ENCODE peak calls at places on chromosomes 12 and 14, in ten cellular contexts. D is HL-60; S is non-pigmented ciliary epithelial cell; X is H9; P is uterus; F is ELR; Z is GM03348; E is NCI-H1436; C is activated T-cell treated with anti-CD3 and anti-CD28 coated beads, Interleukin-2, amount 50 U/mL, for 72 hours; W is fibroblast of pulmonary artery. N is an unnamed sample.

GRCh38 chr12:50825372-50825838 is 17.3 kb upstream of the TMPRSS12 start:
- DNase-seq in S (peak), P (no peak), X (no peak), F (peak), E (peak), D (peak), W (peak), Z (peak), C (no peak), N (peak)

GRCh38 chr12:52614381-52615207 is 3.8 kb downstream of the KRT73 start:
- DNase-seq in C (no peak), X (peak), W (no peak), Z (no peak), F (no peak), D (no peak), S (no peak), E (no peak), P (no peak), N (no peak)

GRCh38 chr12:68521321-68521839 is 89.3 kb upstream of the RAP1B start:
- DNase-seq in C (no peak), W (peak), E (no peak), S (peak), D (no peak), F (peak), X (no peak), Z (peak), P (no peak), N (no peak)

GRCh38 chr14:66610154-66610563 is 102.2 kb downstream of the GPHN start:
- DNase-seq in P (no peak), Z (no peak), C (no peak), X (no peak), S (no peak), W (no peak), E (no peak), D (no peak), F (peak), N (peak)

GRCh38 chr12:118618695-118619094 is 242.3 kb downstream of the SUDS3 start:
- DNase-seq in C (no peak), E (no peak), W (no peak), F (no peak), Z (no peak), D (no peak), P (no peak), S (no peak), X (no peak), N (no peak)

GRCh38 chr12:107635139-107635538 is 50.5 kb upstream of the PWP1 start:
- DNase-seq in X (peak), D (no peak), Z (no peak), P (no peak), F (peak), S (no peak), W (peak), E (no peak), C (no peak), N (no peak)

GRCh38 chr12:112116232-112117060 is 7.9 kb upstream of the NAA25 start:
- DNase-seq in P (peak), Z (no peak), F (peak), S (no peak), X (peak), C (no peak), W (peak), E (peak), D (peak), N (peak)

GRCh38 chr14:86003998-86004397 is 474.1 kb downstream of the FLRT2 start:
- DNase-seq in D (no peak), F (peak), W (peak), X (no peak), E (no peak), S (no peak), Z (peak), C (peak), P (no peak), N (no peak)

GRCh38 chr14:105465209-105466031 is 9.2 kb upstream of the CRIP2 start:
- DNase-seq in X (peak), E (no peak), Z (no peak), P (no peak), D (no peak), S (no peak), W (no peak), C (no peak), F (peak), N (no peak)

GRCh38 chr14:67453575-67454300 is 34.8 kb downstream of the TMEM229B start:
- DNase-seq in E (no peak), D (no peak), P (no peak), Z (no peak), W (no peak), C (no peak), S (no peak), X (no peak), F (no peak), N (no peak)

GRCh38 chr14:54253195-54253947 is 143.4 kb upstream of the CDKN3 start:
- DNase-seq in P (no peak), F (peak), E (no peak), W (peak), Z (peak), X (no peak), D (no peak), S (peak), C (peak), N (no peak)

GRCh38 chr14:64818151-64818550 is 61.6 kb downstream of the SPTB start:
- DNase-seq in P (no peak), D (no peak), S (no peak), E (no peak), Z (no peak), W (no peak), F (no peak), C (no peak), X (no peak), N (no peak)

GRCh38 chr12:51341259-51342007 is 5.0 kb downstream of the CELA1 start:
- DNase-seq in X (peak), P (peak), Z (peak), D (no peak), C (peak), E (peak), S (no peak), F (peak), W (peak), N (peak)

GRCh38 chr12:119838781-119839180 is 38.3 kb downstream of the CIT start:
- DNase-seq in E (no peak), X (no peak), S (no peak), Z (no peak), C (no peak), F (no peak), W (no peak), P (no peak), D (no peak), N (no peak)

GRCh38 chr12:21296751-21297406 is 37.8 kb downstream of the SLCO1A2 start:
- DNase-seq in C (peak), Z (peak), X (no peak), W (peak), P (no peak), D (no peak), F (peak), S (no peak), E (peak), N (peak)

GRCh38 chr14:52939427-52939826 is 11.4 kb downstream of the FERMT2 start:
- DNase-seq in S (no peak), F (no peak), C (no peak), D (no peak), Z (no peak), P (no peak), E (no peak), W (no peak), X (no peak), N (no peak)

GRCh38 chr14:61498303-61498702 is 176.9 kb downstream of the PRKCH start:
- DNase-seq in E (no peak), D (no peak), C (no peak), S (no peak), Z (no peak), X (no peak), P (no peak), W (peak), F (no peak), N (no peak)

GRCh38 chr12:120118710-120119097 is 2.2 kb upstream of the RAB35 start:
- DNase-seq in W (peak), X (no peak), E (no peak), F (peak), S (no peak), Z (peak), P (no peak), D (no peak), C (no peak), N (no peak)

GRCh38 chr12:13905795-13906194 is 75.6 kb downstream of the GRIN2B start:
- DNase-seq in X (no peak), P (no peak), Z (no peak), C (no peak), D (no peak), S (no peak), F (peak), E (no peak), W (no peak), N (no peak)

GRCh38 chr14:88490168-88490567 is 64.6 kb downstream of the PTPN21 start:
- DNase-seq in F (no peak), C (no peak), S (no peak), E (no peak), W (no peak), X (peak), D (no peak), P (no peak), Z (no peak), N (no peak)

GRCh38 chr12:19440916-19441315 is 1.6 kb downstream of the AEBP2 start:
- DNase-seq in F (no peak), X (no peak), D (no peak), Z (no peak), E (no peak), P (no peak), S (no peak), C (no peak), W (peak), N (peak)

GRCh38 chr12:95283371-95283770 is 65.8 kb downstream of the VEZT start:
- DNase-seq in W (no peak), E (no peak), D (no peak), C (no peak), Z (no peak), P (no peak), S (no peak), X (no peak), F (no peak), N (no peak)

GRCh38 chr12:52266514-52266913 is 7.9 kb upstream of the KRT86 start:
- DNase-seq in W (no peak), F (no peak), E (no peak), S (no peak), Z (no peak), P (no peak), C (no peak), X (no peak), D (no peak), N (no peak)

GRCh38 chr12:54378791-54379400 is 5.6 kb downstream of the ZNF385A start:
- DNase-seq in X (peak), S (no peak), C (no peak), D (no peak), E (no peak), P (peak), F (peak), W (peak), Z (peak), N (no peak)

GRCh38 chr14:59150990-59151389 is 37.5 kb upstream of the DAAM1 start:
- DNase-seq in E (no peak), C (no peak), P (no peak), S (no peak), F (no peak), W (no peak), Z (no peak), X (no peak), D (peak), N (peak)

GRCh38 chr12:34292736-34293625 is 270.7 kb downstream of the ALG10 start:
- DNase-seq in Z (no peak), C (no peak), F (no peak), P (peak), D (no peak), E (no peak), X (no peak), S (no peak), W (no peak), N (peak)

GRCh38 chr14:74503256-74503972 is 9.8 kb downstream of the ISCA2 start:
- DNase-seq in C (no peak), X (no peak), F (no peak), S (no peak), Z (no peak), D (no peak), W (no peak), E (no peak), P (no peak), N (no peak)

GRCh38 chr14:48936352-48936751 is 649.8 kb downstream of the RPS29 start:
- DNase-seq in D (no peak), E (no peak), F (no peak), P (no peak), X (no peak), Z (no peak), W (peak), C (no peak), S (peak), N (no peak)

GRCh38 chr12:101051901-101052550 is 158.0 kb downstream of the SLC5A8 start:
- DNase-seq in W (peak), C (no peak), P (no peak), S (peak), E (peak), F (peak), D (no peak), Z (peak), X (no peak), N (no peak)

GRCh38 chr12:80321653-80322052 is 122.4 kb upstream of the PTPRQ start:
- DNase-seq in P (no peak), E (no peak), C (no peak), W (peak), S (peak), D (no peak), Z (peak), X (no peak), F (peak), N (no peak)

N was measured in OCI-M1.